ENCODE peak calls at places on chromosomes 7 and 10, in five cellular contexts. U, G, X, E and D are unnamed samples.

GRCh38 chr7:100435401-100436304 is 644 bp downstream of the PPP1R35 start:
- DNase-seq in U (peak), G (no peak), X (peak), E (peak), D (no peak)

GRCh38 chr7:24587853-24588252 is 14.6 kb downstream of the PALS2 start:
- DNase-seq in U (no peak), G (no peak), X (no peak), E (no peak), D (no peak)

GRCh38 chr7:23098029-23098428 is 7.6 kb upstream of the KLHL7 start:
- DNase-seq in U (no peak), G (no peak), X (no peak), E (no peak), D (no peak)

GRCh38 chr7:94580601-94581000 is 71.0 kb downstream of the CASD1 start:
- DNase-seq in U (no peak), G (peak), X (no peak), E (peak), D (no peak)

GRCh38 chr10:62651341-62651740 is 153.2 kb upstream of the ADO start:
- DNase-seq in U (no peak), G (no peak), X (no peak), E (no peak), D (peak)

GRCh38 chr10:122733450-122733849 is 33.8 kb upstream of the C10orf120 start:
- DNase-seq in U (no peak), G (no peak), X (no peak), E (no peak), D (no peak)

GRCh38 chr7:130150587-130150986 is 54.6 kb downstream of the TMEM209 start:
- DNase-seq in U (no peak), G (no peak), X (no peak), E (no peak), D (no peak)

GRCh38 chr10:24206926-24207701 is 1.8 kb upstream of the KIAA1217 start:
- DNase-seq in U (peak), G (no peak), X (no peak), E (no peak), D (no peak)

GRCh38 chr7:155327590-155328320 is 30.1 kb downstream of the INSIG1 start:
- DNase-seq in U (no peak), G (no peak), X (no peak), E (no peak), D (no peak)

GRCh38 chr7:151135866-151136514 is 31.5 kb downstream of the GBX1 start:
- DNase-seq in U (no peak), G (no peak), X (peak), E (no peak), D (no peak)

GRCh38 chr10:31769564-31769963 is 159.1 kb downstream of the ARHGAP12 start:
- DNase-seq in U (no peak), G (no peak), X (no peak), E (peak), D (no peak)

GRCh38 chr7:146131701-146132100 is 15.1 kb downstream of the CNTNAP2 start:
- DNase-seq in U (no peak), G (no peak), X (no peak), E (no peak), D (no peak)

GRCh38 chr7:54429106-54429505 is 113.1 kb upstream of the VSTM2A start:
- DNase-seq in U (no peak), G (no peak), X (no peak), E (no peak), D (no peak)

GRCh38 chr7:155456772-155457543 is 971 bp upstream of the EN2 start:
- DNase-seq in U (peak), G (no peak), X (peak), E (peak), D (no peak)

GRCh38 chr7:79182283-79182682 is 271.2 kb downstream of the MAGI2 start:
- DNase-seq in U (no peak), G (peak), X (no peak), E (peak), D (peak)

GRCh38 chr7:128164061-128164954 is 76.8 kb upstream of the LEP start:
- DNase-seq in U (no peak), G (no peak), X (no peak), E (peak), D (peak)

GRCh38 chr7:158256091-158256816 is 331.4 kb downstream of the PTPRN2 start:
- DNase-seq in U (no peak), G (no peak), X (peak), E (no peak), D (no peak)

GRCh38 chr10:103204353-103205255 is 11.5 kb upstream of the NT5C2 start:
- DNase-seq in U (no peak), G (peak), X (no peak), E (no peak), D (no peak)

GRCh38 chr7:155992107-155992506 is 179.8 kb upstream of the SHH start:
- DNase-seq in U (no peak), G (no peak), X (peak), E (no peak), D (no peak)

GRCh38 chr10:69088471-69088769 is 517 bp downstream of the SRGN start:
- DNase-seq in U (no peak), G (no peak), X (no peak), E (peak), D (no peak)

GRCh38 chr10:7541137-7542087 is 125.4 kb downstream of the ITIH5 start:
- DNase-seq in U (peak), G (no peak), X (peak), E (peak), D (no peak)

GRCh38 chr7:68678196-68678595 is 920.1 kb upstream of the AUTS2 start:
- DNase-seq in U (no peak), G (no peak), X (no peak), E (peak), D (no peak)

GRCh38 chr7:39016609-39017008 is 38.9 kb downstream of the POU6F2 start:
- DNase-seq in U (peak), G (no peak), X (no peak), E (no peak), D (no peak)

GRCh38 chr7:108328174-108328651 is 128.0 kb downstream of the NRCAM start:
- DNase-seq in U (no peak), G (no peak), X (no peak), E (no peak), D (no peak)

GRCh38 chr10:124388476-124388822 is 30.3 kb downstream of the OAT start:
- DNase-seq in U (no peak), G (no peak), X (no peak), E (no peak), D (no peak)
- H3K4me3 ChIP-seq in U (peak), G (no peak), X (no peak), E (peak), D (no peak)

DNA sequence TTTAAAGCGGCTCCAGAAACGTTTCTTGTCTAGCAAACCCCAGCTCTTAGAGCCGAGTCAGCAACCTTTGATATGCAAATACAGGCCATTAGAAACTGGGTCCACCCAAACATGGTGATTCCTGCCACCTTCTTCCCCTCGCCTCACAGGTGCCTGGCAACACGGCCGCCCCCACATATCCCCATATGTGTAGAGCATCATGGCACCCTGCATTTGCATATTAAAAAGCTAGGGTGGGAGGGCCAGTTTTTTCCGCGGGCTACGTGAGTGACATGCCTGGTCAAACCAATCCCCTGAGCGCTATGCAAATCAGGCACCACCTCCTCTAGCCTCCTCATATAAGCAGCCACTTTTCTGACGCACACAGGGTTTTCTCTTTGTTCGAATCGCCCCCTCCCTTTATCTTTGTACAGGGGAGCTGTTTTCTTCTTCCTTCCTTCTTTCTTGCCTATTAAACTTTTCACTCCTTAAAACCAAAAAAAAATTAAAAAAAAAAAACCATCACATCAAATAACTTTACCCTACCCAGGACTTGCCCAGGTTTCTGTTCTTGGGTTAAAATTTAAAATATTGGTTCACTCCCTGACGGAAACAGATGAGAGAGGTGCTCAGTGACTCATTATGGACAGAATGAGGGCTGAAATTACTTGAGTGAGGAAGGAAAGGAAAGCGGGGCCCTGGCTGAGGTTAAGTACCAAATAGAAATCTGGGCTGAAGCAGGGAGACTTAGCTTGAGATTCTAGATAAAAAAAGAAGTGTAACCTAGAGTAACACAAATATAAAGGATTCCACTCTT is 59.8 kb downstream of the COA1 start:
- DNase-seq in U (no peak), G (no peak), X (no peak), E (no peak), D (no peak)
- H3K4me3 ChIP-seq in U (no peak), G (no peak), X (no peak), E (no peak), D (no peak)

GRCh38 chr7:7695418-7695817 is 23.0 kb downstream of the RPA3 start:
- DNase-seq in U (no peak), G (no peak), X (no peak), E (no peak), D (no peak)

GRCh38 chr7:7698930-7699329 is 19.5 kb downstream of the RPA3 start:
- DNase-seq in U (no peak), G (no peak), X (peak), E (no peak), D (no peak)

GRCh38 chr7:7693881-7694280 is 24.5 kb downstream of the RPA3 start:
- DNase-seq in U (no peak), G (peak), X (no peak), E (peak), D (peak)

GRCh38 chr7:7694542-7694941 is 23.9 kb downstream of the RPA3 start:
- DNase-seq in U (no peak), G (no peak), X (no peak), E (no peak), D (no peak)

GRCh38 chr7:7696458-7697119 is 21.8 kb downstream of the RPA3 start:
- DNase-seq in U (no peak), G (no peak), X (no peak), E (no peak), D (no peak)
- H3K4me3 ChIP-seq in U (no peak), G (no peak), X (peak), E (no peak), D (no peak)

DNA sequence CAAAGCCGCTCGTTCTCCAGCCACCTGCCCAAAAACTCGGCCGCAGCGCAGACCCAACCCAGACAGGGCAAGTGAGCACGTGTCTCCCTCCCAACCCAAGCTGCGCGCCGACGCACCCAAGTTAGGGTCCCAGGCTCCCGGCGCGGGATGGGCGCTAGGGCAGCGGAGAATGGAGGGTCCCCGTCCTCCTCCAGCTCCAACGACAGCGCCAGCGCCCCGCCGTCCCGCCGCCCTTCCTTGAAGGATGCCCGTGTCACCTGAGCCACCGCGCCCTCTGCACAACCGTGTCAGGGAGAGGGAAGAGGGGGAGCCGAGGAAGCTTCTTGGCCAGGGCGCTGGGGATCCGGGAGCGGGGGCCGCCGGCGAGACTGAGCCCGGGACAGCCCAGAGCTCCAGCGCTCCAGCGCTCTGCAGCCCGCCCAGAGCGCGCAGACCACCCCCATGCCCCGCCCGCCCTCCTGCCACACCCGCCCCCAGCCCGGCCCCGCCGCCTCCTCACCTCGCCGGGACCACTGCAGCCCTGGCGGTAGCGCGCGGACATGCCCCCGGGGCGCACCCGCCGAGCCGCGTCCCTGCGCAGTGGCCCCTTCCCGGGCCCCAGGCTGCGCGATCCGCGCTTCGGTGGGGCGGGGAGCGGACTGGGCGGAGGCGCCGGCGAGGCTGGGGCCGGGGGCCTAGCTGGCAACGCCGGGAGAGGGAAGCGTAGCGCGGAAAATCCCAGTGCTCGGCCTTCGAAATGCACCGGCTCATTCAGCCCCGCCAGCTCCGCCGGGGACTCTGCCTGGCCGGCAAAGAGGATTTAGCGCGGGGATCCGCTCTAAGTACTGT is at the start of gene SLC16A12:
- DNase-seq in U (no peak), G (no peak), X (peak), E (peak), D (no peak)
- H3K4me3 ChIP-seq in U (peak), G (peak), X (peak), E (peak), D (peak)

GRCh38 chr7:80641548-80641947 is 3.1 kb downstream of the CD36 start:
- DNase-seq in U (no peak), G (no peak), X (no peak), E (no peak), D (no peak)

GRCh38 chr7:80643336-80643925 is 5.0 kb downstream of the CD36 start:
- DNase-seq in U (no peak), G (no peak), X (no peak), E (no peak), D (peak)

GRCh38 chr7:80642871-80643270 is 4.4 kb downstream of the CD36 start:
- DNase-seq in U (no peak), G (no peak), X (no peak), E (no peak), D (no peak)

GRCh38 chr7:80637911-80638765 is at the start of gene CD36:
- DNase-seq in U (no peak), G (no peak), X (no peak), E (no peak), D (no peak)

DNA sequence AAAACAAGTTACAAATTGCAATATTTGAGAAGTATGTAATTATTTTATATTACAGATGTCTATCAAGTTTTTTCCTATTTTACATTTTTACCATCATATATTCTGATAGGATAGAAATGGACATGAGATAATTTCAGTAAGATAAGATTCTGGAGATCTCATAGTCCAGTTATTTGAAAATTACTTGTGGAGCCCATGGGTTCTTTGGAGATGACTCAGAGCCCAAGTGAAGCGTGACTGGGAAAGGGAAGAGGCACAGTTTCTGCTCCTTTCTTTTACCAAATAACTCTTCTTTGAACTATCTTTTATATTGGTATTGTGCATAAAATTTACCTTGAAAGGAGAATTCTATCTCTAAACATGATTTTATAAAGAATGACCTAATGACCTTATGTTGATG is 2.4 kb downstream of the CD36 start:
- DNase-seq in U (no peak), G (no peak), X (no peak), E (peak), D (peak)
- H3K4me3 ChIP-seq in U (no peak), G (no peak), X (no peak), E (no peak), D (no peak)

GRCh38 chr7:17147409-17147808 is 151.0 kb upstream of the AHR start:
- DNase-seq in U (no peak), G (no peak), X (no peak), E (no peak), D (no peak)

GRCh38 chr7:17140421-17140820 is 158.0 kb upstream of the AHR start:
- DNase-seq in U (no peak), G (no peak), X (no peak), E (no peak), D (no peak)

GRCh38 chr7:17142831-17143541 is 155.5 kb upstream of the AHR start:
- DNase-seq in U (no peak), G (no peak), X (no peak), E (peak), D (no peak)

GRCh38 chr7:17139081-17139480 is 159.4 kb upstream of the AHR start:
- DNase-seq in U (no peak), G (no peak), X (no peak), E (no peak), D (no peak)

GRCh38 chr7:17144313-17144712 is 154.1 kb upstream of the AHR start:
- DNase-seq in U (no peak), G (no peak), X (no peak), E (no peak), D (no peak)
- H3K4me3 ChIP-seq in U (no peak), G (no peak), X (no peak), E (no peak), D (no peak)

DNA sequence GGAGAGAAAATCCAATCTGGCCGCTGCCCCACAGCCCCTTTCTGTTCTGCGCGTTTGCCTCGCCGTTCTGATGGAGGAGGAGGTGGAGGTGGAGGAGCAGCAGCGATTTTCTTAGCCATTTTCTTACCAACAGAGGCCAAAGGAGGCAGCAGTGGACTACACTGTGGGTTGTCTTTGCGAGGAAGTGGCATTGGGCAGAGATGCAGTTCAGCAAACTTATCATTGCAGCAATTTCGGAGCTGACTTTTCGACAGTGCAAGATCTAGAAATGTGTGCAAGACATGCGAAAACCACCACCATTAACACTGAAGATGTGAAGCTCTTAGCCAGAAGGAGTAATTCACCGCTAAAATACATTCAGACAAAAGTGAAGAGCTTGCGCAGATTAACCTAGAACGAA is 1.9 kb upstream of the ARL4A start:
- DNase-seq in U (peak), G (no peak), X (no peak), E (peak), D (no peak)
- H3K4me3 ChIP-seq in U (no peak), G (no peak), X (no peak), E (peak), D (no peak)

GRCh38 chr7:134784251-134785049 is 5.0 kb downstream of the CALD1 start:
- DNase-seq in U (no peak), G (no peak), X (peak), E (peak), D (no peak)

GRCh38 chr7:134785842-134786241 is 6.4 kb downstream of the CALD1 start:
- DNase-seq in U (no peak), G (no peak), X (no peak), E (peak), D (no peak)

GRCh38 chr7:134781171-134781570 is 1.7 kb downstream of the CALD1 start:
- DNase-seq in U (no peak), G (no peak), X (no peak), E (peak), D (no peak)

GRCh38 chr7:134782121-134782623 is 2.7 kb downstream of the CALD1 start:
- DNase-seq in U (no peak), G (no peak), X (no peak), E (peak), D (no peak)

GRCh38 chr7:134783294-134784069 is 4.0 kb downstream of the CALD1 start:
- DNase-seq in U (no peak), G (no peak), X (no peak), E (peak), D (no peak)
- H3K4me3 ChIP-seq in U (peak), G (peak), X (peak), E (no peak), D (peak)

GRCh38 chr7:50309130-50309478 is 4.6 kb downstream of the IKZF1 start:
- DNase-seq in U (no peak), G (no peak), X (no peak), E (no peak), D (no peak)

GRCh38 chr7:50308301-50309129 is 4.0 kb downstream of the IKZF1 start:
- DNase-seq in U (no peak), G (no peak), X (no peak), E (no peak), D (no peak)

GRCh38 chr7:50306491-50307367 is 2.2 kb downstream of the IKZF1 start:
- DNase-seq in U (no peak), G (no peak), X (no peak), E (no peak), D (no peak)

GRCh38 chr7:50305697-50306300 is 1.3 kb downstream of the IKZF1 start:
- DNase-seq in U (no peak), G (no peak), X (no peak), E (no peak), D (no peak)

GRCh38 chr7:50307368-50308012 is 3.0 kb downstream of the IKZF1 start:
- DNase-seq in U (no peak), G (no peak), X (no peak), E (no peak), D (no peak)
- H3K4me3 ChIP-seq in U (no peak), G (no peak), X (no peak), E (no peak), D (no peak)